ENCODE peak calls at places on chromosome 15, in ten cellular contexts. One of them, this sample, is unnamed.

GRCh38 chr15:85289677-85290365 is 90.6 kb upstream of the AKAP13 start:
- ATAC-seq in IMR-90: peak
- ATAC-seq in body of pancreas: peak
- ATAC-seq in A549: peak
- ATAC-seq in upper lobe of left lung: peak
- ATAC-seq in GM12878: peak
- ATAC-seq in gastrocnemius medialis: peak
- ATAC-seq in HepG2: peak
- ATAC-seq in heart left ventricle: peak
- ATAC-seq in right lobe of liver: peak
- ATAC-seq in this sample: no peak

GRCh38 chr15:55694652-55695150 is 48.3 kb downstream of the PRTG start:
- ATAC-seq in HepG2: no peak
- ATAC-seq in body of pancreas: no peak
- ATAC-seq in A549: peak
- ATAC-seq in GM12878: peak
- ATAC-seq in gastrocnemius medialis: no peak
- ATAC-seq in right lobe of liver: no peak
- ATAC-seq in upper lobe of left lung: no peak
- ATAC-seq in heart left ventricle: no peak
- ATAC-seq in IMR-90: peak
- ATAC-seq in this sample: no peak

GRCh38 chr15:84784262-84784661 is 32.9 kb upstream of the ALPK3 start:
- ATAC-seq in gastrocnemius medialis: no peak
- ATAC-seq in GM12878: no peak
- ATAC-seq in A549: peak
- ATAC-seq in IMR-90: no peak
- ATAC-seq in heart left ventricle: peak
- ATAC-seq in body of pancreas: no peak
- ATAC-seq in right lobe of liver: no peak
- ATAC-seq in HepG2: peak
- ATAC-seq in upper lobe of left lung: no peak
- ATAC-seq in this sample: no peak

GRCh38 chr15:26525096-26525495 is 247.8 kb downstream of the GABRB3 start:
- ATAC-seq in gastrocnemius medialis: no peak
- ATAC-seq in A549: peak
- ATAC-seq in upper lobe of left lung: no peak
- ATAC-seq in IMR-90: no peak
- ATAC-seq in GM12878: no peak
- ATAC-seq in right lobe of liver: no peak
- ATAC-seq in body of pancreas: no peak
- ATAC-seq in HepG2: no peak
- ATAC-seq in heart left ventricle: no peak
- ATAC-seq in this sample: no peak

GRCh38 chr15:98939311-98940080 is 68.1 kb downstream of the PGPEP1L start:
- ATAC-seq in body of pancreas: no peak
- ATAC-seq in GM12878: no peak
- ATAC-seq in IMR-90: no peak
- ATAC-seq in upper lobe of left lung: peak
- ATAC-seq in A549: peak
- ATAC-seq in heart left ventricle: no peak
- ATAC-seq in right lobe of liver: no peak
- ATAC-seq in gastrocnemius medialis: no peak
- ATAC-seq in HepG2: no peak
- ATAC-seq in this sample: no peak

GRCh38 chr15:51348688-51349087 is 7.2 kb downstream of the GLDN start:
- ATAC-seq in body of pancreas: no peak
- ATAC-seq in HepG2: no peak
- ATAC-seq in right lobe of liver: no peak
- ATAC-seq in IMR-90: no peak
- ATAC-seq in heart left ventricle: no peak
- ATAC-seq in gastrocnemius medialis: no peak
- ATAC-seq in A549: no peak
- ATAC-seq in upper lobe of left lung: no peak
- ATAC-seq in GM12878: peak
- ATAC-seq in this sample: no peak

GRCh38 chr15:97085806-97086205 is 755.3 kb downstream of the NR2F2 start:
- ATAC-seq in GM12878: no peak
- ATAC-seq in body of pancreas: no peak
- ATAC-seq in upper lobe of left lung: no peak
- ATAC-seq in HepG2: no peak
- ATAC-seq in heart left ventricle: no peak
- ATAC-seq in gastrocnemius medialis: no peak
- ATAC-seq in IMR-90: no peak
- ATAC-seq in right lobe of liver: no peak
- ATAC-seq in A549: no peak
- ATAC-seq in this sample: no peak

GRCh38 chr15:60970246-60971170 is 258.6 kb downstream of the RORA start:
- ATAC-seq in GM12878: no peak
- ATAC-seq in body of pancreas: no peak
- ATAC-seq in HepG2: no peak
- ATAC-seq in gastrocnemius medialis: no peak
- ATAC-seq in right lobe of liver: no peak
- ATAC-seq in A549: no peak
- ATAC-seq in heart left ventricle: no peak
- ATAC-seq in IMR-90: no peak
- ATAC-seq in upper lobe of left lung: no peak
- ATAC-seq in this sample: no peak

GRCh38 chr15:90006217-90007088 is 5.3 kb downstream of the ZNF710 start:
- ATAC-seq in upper lobe of left lung: no peak
- ATAC-seq in HepG2: no peak
- ATAC-seq in A549: no peak
- ATAC-seq in GM12878: peak
- ATAC-seq in right lobe of liver: peak
- ATAC-seq in gastrocnemius medialis: no peak
- ATAC-seq in body of pancreas: no peak
- ATAC-seq in IMR-90: no peak
- ATAC-seq in heart left ventricle: no peak
- ATAC-seq in this sample: no peak

DNA sequence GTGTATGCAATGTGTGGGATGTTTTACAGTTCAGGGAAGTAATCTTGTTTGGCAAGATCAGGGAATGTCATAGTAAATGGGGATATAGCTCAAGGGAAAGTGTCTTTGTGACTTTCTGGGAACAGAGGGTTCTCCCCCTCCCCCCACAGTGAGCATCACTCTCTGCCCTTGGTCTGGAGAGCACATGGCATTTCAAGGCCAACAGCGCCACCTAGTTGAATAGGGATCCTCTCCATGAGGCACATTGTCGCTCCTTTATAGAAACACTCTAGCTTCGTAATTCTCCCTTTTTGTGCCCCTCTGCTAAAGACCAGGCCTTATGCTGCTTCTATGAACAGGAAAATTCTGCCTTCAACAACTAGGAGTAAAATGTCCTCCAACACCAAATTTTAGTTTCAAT is 37.1 kb upstream of the ARNT2 start:
- ATAC-seq in body of pancreas: no peak
- ATAC-seq in GM12878: no peak
- ATAC-seq in gastrocnemius medialis: no peak
- ATAC-seq in IMR-90: no peak
- ATAC-seq in heart left ventricle: no peak
- ATAC-seq in right lobe of liver: no peak
- ATAC-seq in upper lobe of left lung: no peak
- ATAC-seq in HepG2: no peak
- ATAC-seq in A549: peak
- ATAC-seq in this sample: no peak
- TF ChIP-seq CTCF in body of pancreas: no peak
- TF ChIP-seq CTCF in GM12878: peak
- TF ChIP-seq CTCF in gastrocnemius medialis: no peak
- TF ChIP-seq CTCF in IMR-90: peak
- TF ChIP-seq CTCF in heart left ventricle: no peak
- TF ChIP-seq CTCF in right lobe of liver: no peak
- TF ChIP-seq CTCF in upper lobe of left lung: no peak
- TF ChIP-seq CTCF in HepG2: peak
- TF ChIP-seq CTCF in A549: peak
- TF ChIP-seq CTCF in this sample: no peak

GRCh38 chr15:70048578-70048977 is 49.1 kb downstream of the TLE3 start:
- ATAC-seq in IMR-90: no peak
- ATAC-seq in GM12878: no peak
- ATAC-seq in A549: no peak
- ATAC-seq in gastrocnemius medialis: no peak
- ATAC-seq in right lobe of liver: no peak
- ATAC-seq in heart left ventricle: no peak
- ATAC-seq in HepG2: no peak
- ATAC-seq in body of pancreas: no peak
- ATAC-seq in upper lobe of left lung: no peak
- ATAC-seq in this sample: no peak

GRCh38 chr15:70047386-70048195 is 50.1 kb downstream of the TLE3 start:
- ATAC-seq in HepG2: no peak
- ATAC-seq in heart left ventricle: no peak
- ATAC-seq in GM12878: no peak
- ATAC-seq in A549: no peak
- ATAC-seq in gastrocnemius medialis: no peak
- ATAC-seq in upper lobe of left lung: no peak
- ATAC-seq in body of pancreas: no peak
- ATAC-seq in right lobe of liver: peak
- ATAC-seq in IMR-90: peak
- ATAC-seq in this sample: no peak

GRCh38 chr15:70045045-70045444 is 52.7 kb downstream of the TLE3 start:
- ATAC-seq in gastrocnemius medialis: no peak
- ATAC-seq in upper lobe of left lung: no peak
- ATAC-seq in right lobe of liver: no peak
- ATAC-seq in A549: no peak
- ATAC-seq in GM12878: no peak
- ATAC-seq in body of pancreas: no peak
- ATAC-seq in IMR-90: peak
- ATAC-seq in HepG2: no peak
- ATAC-seq in heart left ventricle: no peak
- ATAC-seq in this sample: peak

GRCh38 chr15:70048196-70048565 is 49.5 kb downstream of the TLE3 start:
- ATAC-seq in body of pancreas: no peak
- ATAC-seq in right lobe of liver: no peak
- ATAC-seq in upper lobe of left lung: no peak
- ATAC-seq in IMR-90: no peak
- ATAC-seq in GM12878: no peak
- ATAC-seq in heart left ventricle: no peak
- ATAC-seq in A549: no peak
- ATAC-seq in HepG2: no peak
- ATAC-seq in gastrocnemius medialis: no peak
- ATAC-seq in this sample: no peak

GRCh38 chr15:70046716-70047369 is 50.9 kb downstream of the TLE3 start:
- ATAC-seq in right lobe of liver: no peak
- ATAC-seq in HepG2: peak
- ATAC-seq in upper lobe of left lung: no peak
- ATAC-seq in IMR-90: no peak
- ATAC-seq in A549: peak
- ATAC-seq in body of pancreas: no peak
- ATAC-seq in GM12878: no peak
- ATAC-seq in gastrocnemius medialis: no peak
- ATAC-seq in heart left ventricle: no peak
- ATAC-seq in this sample: no peak
- TF ChIP-seq POLR2A in right lobe of liver: no peak
- TF ChIP-seq POLR2A in HepG2: no peak
- TF ChIP-seq POLR2A in upper lobe of left lung: no peak
- TF ChIP-seq POLR2A in IMR-90: no peak
- TF ChIP-seq POLR2A in A549: no peak
- TF ChIP-seq POLR2A in body of pancreas: no peak
- TF ChIP-seq POLR2A in GM12878: no peak
- TF ChIP-seq POLR2A in gastrocnemius medialis: no peak
- TF ChIP-seq POLR2A in heart left ventricle: no peak
- TF ChIP-seq POLR2A in this sample: no peak

GRCh38 chr15:89003865-89004725 is 84.2 kb upstream of the ABHD2 start:
- ATAC-seq in IMR-90: peak
- ATAC-seq in body of pancreas: no peak
- ATAC-seq in upper lobe of left lung: no peak
- ATAC-seq in GM12878: peak
- ATAC-seq in gastrocnemius medialis: no peak
- ATAC-seq in A549: peak
- ATAC-seq in heart left ventricle: peak
- ATAC-seq in HepG2: peak
- ATAC-seq in right lobe of liver: peak
- ATAC-seq in this sample: no peak
- TF ChIP-seq CTCF in IMR-90: peak
- TF ChIP-seq CTCF in body of pancreas: no peak
- TF ChIP-seq CTCF in upper lobe of left lung: no peak
- TF ChIP-seq CTCF in GM12878: peak
- TF ChIP-seq CTCF in gastrocnemius medialis: peak
- TF ChIP-seq CTCF in A549: peak
- TF ChIP-seq CTCF in heart left ventricle: peak
- TF ChIP-seq CTCF in HepG2: peak
- TF ChIP-seq CTCF in right lobe of liver: peak
- TF ChIP-seq CTCF in this sample: no peak

DNA sequence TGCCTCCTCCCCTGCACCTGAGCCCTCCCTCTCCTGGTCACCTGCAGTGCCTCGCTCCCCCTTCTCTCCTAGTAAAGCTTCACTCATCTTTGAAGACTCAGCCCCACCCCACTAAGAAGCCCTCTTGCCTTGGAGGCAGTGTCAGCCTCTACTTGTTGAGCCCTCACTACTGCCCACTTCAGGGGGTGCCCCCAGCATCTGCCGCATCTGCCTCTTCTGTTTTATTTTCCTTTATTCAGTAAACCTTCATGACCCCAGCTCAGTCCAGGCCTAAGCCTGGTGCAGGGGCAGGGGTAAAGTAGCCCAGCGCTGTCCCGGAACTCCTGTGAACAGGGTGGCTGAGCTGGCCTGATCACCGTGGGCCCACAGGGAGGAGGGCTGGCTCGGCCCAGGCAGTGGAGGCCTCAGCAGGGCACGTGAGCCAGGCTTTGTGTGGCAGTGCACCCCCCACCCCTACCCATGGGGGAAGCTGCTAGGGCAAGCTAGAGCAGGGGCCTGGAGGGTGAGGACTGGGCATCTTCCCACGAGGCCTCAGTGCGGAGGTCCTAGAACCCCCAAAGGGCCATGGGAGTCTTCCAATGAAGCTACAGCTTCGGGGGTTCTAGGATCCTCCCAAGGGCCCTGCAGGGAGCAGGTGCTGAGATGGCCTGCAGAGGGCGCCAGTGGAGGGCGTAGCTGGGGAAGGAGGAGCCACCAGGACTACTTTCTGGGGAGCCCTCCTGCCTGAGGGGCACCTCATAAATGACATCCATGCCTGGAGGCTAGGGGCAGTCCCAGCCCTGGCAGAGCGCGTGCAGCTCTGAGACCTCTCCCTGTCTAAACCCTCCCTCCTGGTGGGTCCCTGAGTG is 36.1 kb downstream of the TSPAN3 start:
- ATAC-seq in right lobe of liver: peak
- ATAC-seq in GM12878: peak
- ATAC-seq in heart left ventricle: peak
- ATAC-seq in upper lobe of left lung: peak
- ATAC-seq in IMR-90: peak
- ATAC-seq in gastrocnemius medialis: no peak
- ATAC-seq in HepG2: no peak
- ATAC-seq in A549: peak
- ATAC-seq in body of pancreas: no peak
- ATAC-seq in this sample: no peak
- TF ChIP-seq POLR2A in right lobe of liver: no peak
- TF ChIP-seq POLR2A in GM12878: peak
- TF ChIP-seq POLR2A in heart left ventricle: no peak
- TF ChIP-seq POLR2A in upper lobe of left lung: no peak
- TF ChIP-seq POLR2A in IMR-90: no peak
- TF ChIP-seq POLR2A in gastrocnemius medialis: no peak
- TF ChIP-seq POLR2A in HepG2: no peak
- TF ChIP-seq POLR2A in A549: no peak
- TF ChIP-seq POLR2A in body of pancreas: no peak
- TF ChIP-seq POLR2A in this sample: no peak

GRCh38 chr15:79283252-79284048 is 928 bp downstream of the ANKRD34C start:
- ATAC-seq in A549: peak
- ATAC-seq in HepG2: peak
- ATAC-seq in IMR-90: peak
- ATAC-seq in GM12878: peak
- ATAC-seq in gastrocnemius medialis: no peak
- ATAC-seq in heart left ventricle: peak
- ATAC-seq in upper lobe of left lung: peak
- ATAC-seq in body of pancreas: peak
- ATAC-seq in right lobe of liver: peak
- ATAC-seq in this sample: no peak
- TF ChIP-seq CTCF in A549: no peak
- TF ChIP-seq CTCF in HepG2: no peak
- TF ChIP-seq CTCF in IMR-90: no peak
- TF ChIP-seq CTCF in GM12878: no peak
- TF ChIP-seq CTCF in gastrocnemius medialis: no peak
- TF ChIP-seq CTCF in heart left ventricle: no peak
- TF ChIP-seq CTCF in upper lobe of left lung: no peak
- TF ChIP-seq CTCF in body of pancreas: no peak
- TF ChIP-seq CTCF in right lobe of liver: no peak
- TF ChIP-seq CTCF in this sample: no peak